ENCODE peak calls at places on chromosomes 2 and 18, in four cellular contexts. H is HepG2, T is HEK293T, Y is GM12878. B is an unnamed sample.
A peak's percentile ranks its signal among the peaks of the same experiment; 100 is the strongest.

GRCh38 chr2:101961287-101962242 is 30.2 kb upstream of the IL1R2 start:
- DNase-seq in H (peak; percentile 95), T (no peak), Y (no peak), B (no peak)

GRCh38 chr2:30354150-30354549 is 92.9 kb upstream of the LCLAT1 start:
- DNase-seq in H (no peak), T (no peak), Y (no peak), B (no peak)

GRCh38 chr2:98936133-98936916 is at the start of gene CRACDL:
- DNase-seq in H (no peak), T (peak; percentile 64), Y (no peak), B (no peak)

GRCh38 chr18:23752796-23753195 is 63.5 kb downstream of the LAMA3 start:
- DNase-seq in H (no peak), T (no peak), Y (no peak), B (no peak)

GRCh38 chr2:67215214-67215613 is 181.9 kb upstream of the ETAA1 start:
- DNase-seq in H (peak; percentile 35), T (peak; percentile 72), Y (no peak), B (peak; percentile 50)

GRCh38 chr2:105375001-105375561 is 23.8 kb downstream of the FHL2 start:
- DNase-seq in H (no peak), T (no peak), Y (no peak), B (no peak)

GRCh38 chr2:36818542-36818941 is 122.0 kb downstream of the VIT start:
- DNase-seq in H (no peak), T (no peak), Y (no peak), B (no peak)

GRCh38 chr18:34631071-34631470 is 79.0 kb upstream of the DTNA start:
- DNase-seq in H (no peak), T (no peak), Y (no peak), B (no peak)

GRCh38 chr2:203758841-203759691 is 52.6 kb downstream of the CD28 start:
- DNase-seq in H (peak; percentile 36), T (no peak), Y (no peak), B (no peak)

GRCh38 chr2:238061310-238062202 is 755 bp downstream of the SCLY start:
- DNase-seq in H (peak; percentile 35), T (peak; percentile 36), Y (no peak), B (peak; percentile 27)

GRCh38 chr2:63719052-63719451 is 122.6 kb upstream of the UGP2 start:
- DNase-seq in H (no peak), T (no peak), Y (no peak), B (no peak)

GRCh38 chr2:241118727-241119505 is 16.8 kb upstream of the MTERF4 start:
- DNase-seq in H (no peak), T (no peak), Y (no peak), B (no peak)

GRCh38 chr18:5890606-5891360 is 4.5 kb downstream of the TMEM200C start:
- DNase-seq in H (peak; percentile 11), T (no peak), Y (no peak), B (no peak)

GRCh38 chr18:57898506-57899124 is 95.5 kb upstream of the ATP8B1 start:
- DNase-seq in H (no peak), T (no peak), Y (no peak), B (no peak)

GRCh38 chr2:201120500-201120899 is 4.5 kb downstream of the CFLAR start:
- DNase-seq in H (no peak), T (no peak), Y (no peak), B (no peak)

GRCh38 chr2:203061346-203061745 is 46.7 kb downstream of the NBEAL1 start:
- DNase-seq in H (peak; percentile 70), T (no peak), Y (no peak), B (no peak)

GRCh38 chr2:225270861-225271260 is 128.6 kb upstream of the NYAP2 start:
- DNase-seq in H (no peak), T (peak; percentile 14), Y (peak; percentile 82), B (peak; percentile 11)

GRCh38 chr18:79750980-79751571 is 46.7 kb upstream of the KCNG2 start:
- DNase-seq in H (no peak), T (no peak), Y (no peak), B (no peak)

GRCh38 chr2:42094114-42094513 is 46.3 kb downstream of the PKDCC start:
- DNase-seq in H (no peak), T (no peak), Y (no peak), B (no peak)

DNA sequence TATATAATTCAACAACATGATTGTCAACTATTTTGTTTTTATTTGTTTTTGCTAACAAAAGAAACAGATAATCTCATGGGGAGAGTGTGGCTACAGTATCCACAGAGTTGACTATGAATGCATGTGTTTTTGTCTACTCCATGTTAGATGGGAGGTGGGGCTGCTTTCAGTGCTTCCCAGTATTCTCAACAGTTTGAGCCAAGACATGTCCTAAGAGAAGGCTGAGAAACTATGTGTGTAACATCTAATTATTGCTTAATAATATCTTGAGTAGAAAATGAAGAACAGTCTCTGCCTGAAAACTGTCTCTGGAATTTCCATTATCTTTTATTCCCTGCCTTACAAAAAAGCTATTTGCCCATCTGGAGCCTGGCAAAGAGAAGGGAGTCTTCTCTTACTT is 178.8 kb upstream of the MMADHC start:
- DNase-seq in H (no peak), T (no peak), Y (no peak), B (no peak)
- TF ChIP-seq SUZ12 in H (no peak), T (no peak), Y (no peak), B (no peak)

GRCh38 chr2:76567478-76567877 is 856.8 kb upstream of the GCFC2 start:
- DNase-seq in H (no peak), T (no peak), Y (no peak), B (no peak)
- TF ChIP-seq SUZ12 in H (no peak), T (no peak), Y (no peak), B (no peak)

DNA sequence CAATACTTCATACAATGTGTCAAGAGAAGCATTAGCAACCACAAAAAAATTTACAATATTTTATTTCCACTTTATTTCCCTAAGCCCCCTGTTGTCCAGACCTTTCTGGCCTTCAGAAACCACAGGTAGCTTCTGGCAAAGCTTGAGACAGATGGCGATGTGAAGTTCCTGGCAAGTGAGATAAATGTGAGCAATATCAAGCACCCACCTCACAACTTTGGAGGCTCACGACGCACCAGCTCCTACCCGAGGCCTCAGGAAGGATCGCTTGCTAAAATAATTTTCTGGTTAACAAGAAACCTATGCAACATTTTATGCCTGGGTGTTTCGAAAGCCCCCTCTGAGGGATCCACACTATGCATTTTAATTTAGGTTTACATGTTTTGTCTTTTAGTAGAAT is 158.0 kb upstream of the CHAC2 start:
- DNase-seq in H (no peak), T (no peak), Y (no peak), B (no peak)
- TF ChIP-seq SUZ12 in H (no peak), T (no peak), Y (no peak), B (no peak)

DNA sequence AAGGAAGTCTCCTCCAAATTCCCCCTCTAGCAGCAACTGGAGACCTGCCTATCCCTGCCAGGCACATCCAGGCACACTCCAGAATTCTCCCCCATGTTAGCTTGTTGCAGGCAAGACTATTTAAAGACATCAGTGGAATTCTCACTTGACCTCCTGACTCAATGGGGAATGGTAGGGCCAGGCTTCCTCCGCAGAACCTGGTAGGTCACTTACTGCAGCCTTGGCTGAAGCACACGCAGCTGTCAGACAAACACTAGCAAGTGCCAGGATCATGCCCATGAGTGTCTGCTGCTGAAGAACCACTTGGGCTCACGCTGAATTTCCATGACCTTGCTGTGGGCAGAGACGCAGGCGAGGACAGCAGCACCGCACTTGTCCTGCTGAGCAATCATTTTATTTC is 3.2 kb downstream of the LRRC30 start:
- DNase-seq in H (no peak), T (no peak), Y (no peak), B (no peak)
- TF ChIP-seq SUZ12 in H (no peak), T (no peak), Y (no peak), B (no peak)

GRCh38 chr2:9820020-9820973 is 23.0 kb upstream of the TAF1B start:
- DNase-seq in H (peak; percentile 39), T (no peak), Y (no peak), B (peak; percentile 70)
- TF ChIP-seq SUZ12 in H (no peak), T (no peak), Y (no peak), B (no peak)

GRCh38 chr18:27985800-27986199 is 191.1 kb downstream of the CDH2 start:
- DNase-seq in H (no peak), T (no peak), Y (no peak), B (no peak)
- TF ChIP-seq SUZ12 in H (no peak), T (no peak), Y (no peak), B (no peak)

GRCh38 chr2:142544173-142544572 is 333.3 kb upstream of the KYNU start:
- DNase-seq in H (no peak), T (no peak), Y (no peak), B (no peak)
- TF ChIP-seq SUZ12 in H (no peak), T (no peak), Y (no peak), B (no peak)

GRCh38 chr18:59200787-59201186 is 19.2 kb upstream of the GRP start:
- DNase-seq in H (no peak), T (no peak), Y (no peak), B (no peak)

GRCh38 chr18:59196161-59196560 is 23.8 kb upstream of the GRP start:
- DNase-seq in H (no peak), T (no peak), Y (no peak), B (no peak)

GRCh38 chr18:59202258-59202820 is 17.6 kb upstream of the GRP start:
- DNase-seq in H (no peak), T (no peak), Y (no peak), B (no peak)

GRCh38 chr18:59198215-59198614 is 21.7 kb upstream of the GRP start:
- DNase-seq in H (no peak), T (no peak), Y (no peak), B (no peak)

DNA sequence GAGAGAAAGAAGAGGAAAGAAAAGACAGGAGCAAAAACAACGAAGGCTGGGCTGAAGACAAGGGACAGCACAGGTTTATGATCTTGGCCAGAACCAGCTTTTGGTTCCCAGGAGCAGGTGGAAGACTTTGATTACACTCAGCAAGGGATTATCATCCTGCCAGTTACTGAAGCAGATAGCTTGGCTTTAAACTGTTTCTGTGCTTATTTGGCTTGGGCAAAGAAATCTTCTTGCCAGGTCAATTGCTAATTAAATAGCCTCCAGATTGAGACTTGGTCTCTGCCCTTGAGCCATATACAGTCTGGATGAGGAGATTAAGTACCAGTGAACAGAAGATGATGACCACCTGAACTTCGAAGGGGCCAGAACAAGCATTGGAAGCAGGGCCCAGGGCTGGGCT is 22.3 kb upstream of the GRP start:
- DNase-seq in H (no peak), T (no peak), Y (no peak), B (no peak)
- TF ChIP-seq SUZ12 in H (no peak), T (no peak), Y (no peak), B (no peak)